ENCODE peak calls at places on chromosome 5, in seven cellular contexts. O is breast epithelium, X is heart right ventricle, T is coronary artery, V is lower lobe of right lung, N is ascending aorta, B is fibroblast of mammary gland. R is an unnamed sample.

GRCh38 chr5:177443144-177443983 is 3.2 kb upstream of the PRR7 start:
- DNase-seq in B (no peak), X (no peak), T (no peak), V (no peak), N (no peak), O (no peak), R (no peak)

GRCh38 chr5:77292026-77292757 is 81.7 kb downstream of the PDE8B start:
- DNase-seq in B (peak), O (no peak), X (no peak), N (no peak), T (no peak), V (no peak), R (no peak)

GRCh38 chr5:145829708-145830361 is 5.3 kb downstream of the PRELID2 start:
- DNase-seq in B (no peak), T (no peak), N (no peak), O (no peak), V (no peak), X (no peak), R (no peak)

GRCh38 chr5:25241981-25242380 is 597.2 kb upstream of the CDH10 start:
- DNase-seq in O (no peak), T (no peak), V (no peak), B (no peak), N (no peak), X (no peak), R (no peak)

GRCh38 chr5:166909926-166910325 is 1381.5 kb upstream of the WWC1 start:
- DNase-seq in X (no peak), O (no peak), N (no peak), B (no peak), V (no peak), T (no peak), R (no peak)

GRCh38 chr5:78922879-78923621 is 62.1 kb downstream of the ARSB start:
- DNase-seq in X (no peak), V (no peak), T (no peak), B (no peak), O (no peak), N (no peak), R (no peak)

GRCh38 chr5:74638776-74639537 is 1.6 kb downstream of the ENC1 start:
- DNase-seq in B (peak), X (no peak), V (no peak), N (no peak), T (no peak), O (no peak), R (no peak)

GRCh38 chr5:111859533-111860270 is 102.7 kb upstream of the NREP start:
- DNase-seq in T (no peak), X (no peak), N (no peak), O (no peak), B (peak), V (no peak), R (no peak)

GRCh38 chr5:94853122-94853521 is 234.7 kb downstream of the SLF1 start:
- DNase-seq in N (no peak), T (no peak), B (no peak), X (no peak), V (no peak), O (no peak), R (no peak)

GRCh38 chr5:138639326-138639725 is 64.1 kb upstream of the HSPA9 start:
- DNase-seq in N (no peak), T (no peak), B (no peak), V (no peak), X (no peak), O (no peak), R (no peak)

GRCh38 chr5:156475182-156475830 is 148.3 kb downstream of the SGCD start:
- DNase-seq in T (no peak), B (peak), X (no peak), V (no peak), N (no peak), O (no peak), R (no peak)

GRCh38 chr5:411728-412127 is 31.2 kb upstream of the EXOC3 start:
- DNase-seq in X (no peak), V (peak), O (no peak), N (no peak), T (no peak), B (no peak), R (no peak)

GRCh38 chr5:173826179-173826920 is 61.8 kb upstream of the CPEB4 start:
- DNase-seq in N (no peak), B (no peak), X (no peak), O (no peak), T (no peak), V (no peak), R (no peak)

GRCh38 chr5:99169309-99169708 is 240.5 kb upstream of the CHD1 start:
- DNase-seq in B (peak), T (no peak), N (no peak), O (no peak), V (no peak), X (no peak), R (no peak)
- TF ChIP-seq CTCF in B (peak), T (no peak), N (no peak), O (no peak), V (no peak), X (peak), R (no peak)

DNA sequence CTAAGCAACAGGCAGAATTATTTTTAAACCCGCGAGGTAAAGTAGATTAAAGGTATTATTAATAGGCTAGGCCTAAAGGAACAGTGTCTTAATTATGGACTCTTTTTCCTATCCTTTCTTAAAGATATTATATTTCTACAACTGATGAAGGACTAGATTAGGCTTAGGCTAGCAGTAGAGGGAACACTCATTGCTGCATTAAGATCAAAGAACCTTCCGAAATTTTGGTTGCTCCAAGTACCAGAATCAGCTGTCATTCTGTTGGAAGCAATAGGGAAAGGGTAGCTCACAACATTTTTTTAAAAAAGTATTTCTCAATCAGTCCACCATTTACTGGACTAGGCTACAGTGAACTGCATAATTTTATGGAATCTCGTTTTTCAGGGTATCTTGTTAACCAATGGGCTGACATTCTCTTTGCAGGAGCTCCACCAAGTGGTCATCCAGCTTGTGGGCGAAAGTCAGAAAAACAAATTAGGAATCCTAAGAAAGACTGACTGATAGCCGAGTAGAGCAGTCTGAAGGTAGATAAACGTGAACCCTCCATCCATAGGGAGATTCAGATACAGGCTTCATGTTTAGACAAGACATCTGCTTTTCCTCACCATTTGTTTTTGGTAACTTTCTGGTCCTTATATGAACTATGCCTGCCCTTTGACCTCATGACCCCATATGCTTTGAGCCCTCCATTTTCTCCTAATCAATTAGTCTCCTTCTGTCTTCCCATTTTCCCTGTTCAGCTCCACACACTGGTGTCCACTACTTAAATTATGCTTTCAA is 103.6 kb upstream of the CHD1 start:
- DNase-seq in T (no peak), B (peak), V (no peak), N (peak), O (peak), X (no peak), R (no peak)
- TF ChIP-seq CTCF in T (peak), B (peak), V (peak), N (peak), O (peak), X (peak), R (no peak)

DNA sequence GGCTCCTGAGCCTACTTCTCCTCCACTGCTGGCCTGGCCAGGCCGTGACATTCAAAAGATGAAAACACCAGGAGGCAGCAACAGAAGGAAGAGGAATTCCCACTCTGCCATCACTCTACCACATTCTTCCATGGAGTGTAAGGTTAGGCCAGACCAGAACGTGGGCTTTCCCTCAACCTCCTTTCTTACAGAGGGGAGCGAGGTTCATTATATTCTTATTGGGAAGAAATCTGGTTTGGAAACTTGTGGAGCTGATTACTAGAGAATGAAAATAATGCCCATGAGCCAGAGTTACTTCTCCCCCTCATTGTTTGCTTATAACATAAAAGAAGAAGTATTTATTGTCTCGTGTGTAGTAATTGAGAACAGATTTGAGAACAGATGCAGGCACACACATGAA is 136.3 kb upstream of the BASP1 start:
- DNase-seq in N (no peak), V (no peak), B (peak), O (no peak), X (no peak), T (no peak), R (no peak)
- TF ChIP-seq CTCF in N (no peak), V (no peak), B (no peak), O (no peak), X (no peak), T (no peak), R (no peak)

GRCh38 chr5:139695183-139695573 is 47.0 kb downstream of the CXXC5 start:
- DNase-seq in V (no peak), X (no peak), T (no peak), N (no peak), O (no peak), B (no peak), R (no peak)
- TF ChIP-seq CTCF in V (no peak), X (no peak), T (no peak), N (no peak), O (no peak), B (no peak), R (no peak)

DNA sequence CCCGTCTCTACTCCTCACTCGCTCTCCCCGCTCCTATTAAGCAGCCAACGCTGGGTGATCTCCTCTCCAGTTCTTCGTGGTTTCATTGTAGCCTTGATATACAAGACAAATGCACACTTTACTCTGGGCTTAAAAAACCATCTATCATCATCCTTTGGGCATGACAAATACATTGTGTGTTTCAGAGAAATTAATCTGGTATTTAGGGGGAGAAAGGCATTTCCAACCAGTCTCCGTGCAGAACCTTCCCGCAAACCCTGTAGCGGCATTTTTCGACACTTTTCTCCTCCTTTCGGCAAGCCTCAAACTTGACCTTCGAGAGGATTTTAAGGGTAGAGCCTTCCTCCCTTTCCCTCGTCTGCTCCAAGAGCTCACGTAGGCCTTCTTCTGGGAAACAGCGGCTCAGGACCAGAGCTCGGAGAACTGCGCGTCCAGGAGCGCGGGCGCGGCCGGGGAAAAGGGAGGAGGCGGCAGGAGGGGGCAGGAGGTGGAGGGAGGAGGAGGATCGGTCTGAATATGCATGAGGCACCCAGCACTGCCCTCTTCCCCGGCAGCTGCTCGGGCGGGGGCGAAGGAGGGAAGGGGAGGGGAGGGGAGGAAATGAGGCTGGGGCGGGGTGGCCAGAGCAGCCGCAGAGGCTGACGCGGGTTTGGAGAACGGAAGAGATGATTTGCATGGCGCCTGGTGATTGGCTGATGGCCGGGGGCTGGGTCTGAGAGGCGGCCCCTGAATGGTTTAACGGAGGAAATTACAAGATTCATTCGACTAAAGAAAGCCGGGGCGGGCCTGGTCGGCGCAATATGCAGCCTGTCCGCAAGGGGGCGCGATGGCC is 127.6 kb downstream of the TMEM161B start:
- DNase-seq in N (peak), T (peak), B (peak), V (peak), X (peak), O (peak), R (peak)
- TF ChIP-seq CTCF in N (peak), T (peak), B (peak), V (peak), X (peak), O (peak), R (peak)

DNA sequence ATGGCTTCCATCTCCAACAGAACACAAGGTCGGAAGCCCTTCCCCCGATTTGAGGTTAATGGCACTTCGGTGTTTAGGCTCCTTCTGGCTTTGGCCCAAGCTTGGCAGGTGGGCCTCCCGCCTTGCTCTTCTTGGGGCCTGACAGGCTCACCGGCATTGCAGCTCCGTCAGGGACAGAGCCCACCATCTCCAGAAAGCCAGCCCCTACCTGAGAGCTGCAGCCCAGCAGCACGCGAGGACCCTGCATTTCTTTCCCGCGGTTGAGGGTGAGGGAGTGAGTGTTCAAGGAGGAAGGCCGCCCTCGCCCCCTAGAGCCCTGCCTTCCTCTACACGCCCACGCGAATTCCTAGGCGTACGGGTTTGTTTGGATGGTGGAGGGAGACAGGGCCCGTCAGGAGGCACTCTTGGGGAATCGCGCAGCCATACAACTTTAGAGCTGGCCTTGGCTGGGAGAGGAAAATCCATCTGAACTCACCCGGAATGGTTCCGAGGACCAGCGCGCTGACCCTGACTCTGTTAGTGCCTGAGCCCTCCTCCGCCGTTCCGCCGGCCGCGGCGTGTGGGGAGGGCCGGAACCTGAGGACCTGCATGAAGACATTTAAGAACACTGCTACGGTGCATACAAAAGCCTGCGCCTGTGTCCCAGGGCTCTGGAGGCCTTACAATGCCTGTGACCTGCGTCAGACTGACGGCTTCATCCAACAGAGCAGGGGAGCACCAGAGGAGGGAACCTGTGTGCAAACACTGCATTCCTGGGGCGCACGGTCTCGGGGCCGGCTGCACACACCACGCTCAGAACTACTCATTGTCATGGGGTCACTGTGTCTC is 73.8 kb downstream of the MRPL36 start:
- DNase-seq in B (no peak), O (no peak), V (peak), X (no peak), N (no peak), T (peak), R (peak)
- TF ChIP-seq CTCF in B (no peak), O (no peak), V (no peak), X (no peak), N (no peak), T (no peak), R (no peak)

DNA sequence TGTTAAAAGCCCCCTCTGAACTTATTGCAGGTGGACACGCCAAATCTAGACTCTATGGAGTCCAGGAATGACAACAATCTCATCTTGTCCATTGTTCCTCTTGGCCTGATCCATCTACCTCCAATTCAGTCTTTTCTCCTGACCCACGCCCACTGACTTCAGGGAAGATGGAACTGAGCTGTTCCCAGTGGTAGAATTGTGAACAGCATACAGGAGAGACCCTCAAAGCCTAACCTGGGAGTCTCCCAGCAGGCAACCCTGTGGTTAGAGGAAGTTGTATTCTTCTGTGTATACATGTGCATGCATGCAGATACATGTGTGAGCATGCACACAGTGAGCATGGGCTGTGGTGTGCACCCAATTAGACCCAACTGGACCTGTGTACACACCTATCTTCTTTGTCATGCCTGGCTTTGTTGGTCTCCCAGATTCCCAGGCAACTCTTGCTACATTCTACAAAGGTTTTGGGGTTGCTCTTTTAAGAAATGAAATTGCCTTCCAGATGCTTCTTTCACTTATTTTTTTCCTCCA is 286.0 kb downstream of the ZSWIM6 start:
- DNase-seq in T (no peak), B (no peak), O (no peak), V (no peak), N (no peak), X (no peak), R (no peak)
- TF ChIP-seq CTCF in T (no peak), B (no peak), O (no peak), V (no peak), N (no peak), X (no peak), R (no peak)

GRCh38 chr5:140827704-140828401 is at the start of gene PCDHA6:
- DNase-seq in B (peak), N (no peak), X (no peak), V (no peak), O (no peak), T (no peak), R (no peak)
- TF ChIP-seq CTCF in B (peak), N (no peak), X (no peak), V (no peak), O (no peak), T (no peak), R (peak)

R was measured in mesothelial cell of epicardium.